ENCODE peak calls at places on chromosomes 1 and 21, in five cellular contexts. Z, U, O, B and M are unnamed samples. For H3K79me2 and H3K4me1, the result is how much of the 10 kb centered on the place peaks cover.

GRCh38 chr1:182816863-182817262 is 22.3 kb upstream of the DHX9 start:
- DNase-seq in Z (no peak), U (no peak), O (no peak), B (no peak), M (no peak)

GRCh38 chr1:234768569-234769283 is 158.7 kb upstream of the IRF2BP2 start:
- DNase-seq in O (no peak), Z (no peak), B (peak), U (no peak), M (no peak)

GRCh38 chr1:223037845-223038244 is 105.2 kb downstream of the TLR5 start:
- DNase-seq in Z (no peak), O (no peak), U (no peak), B (no peak), M (no peak)

GRCh38 chr1:220119043-220119512 is 25.1 kb downstream of the IARS2 start:
- DNase-seq in Z (no peak), B (peak), O (no peak), U (no peak), M (no peak)

GRCh38 chr1:114610546-114611245 is 29.3 kb upstream of the BCAS2 start:
- DNase-seq in U (no peak), B (no peak), O (peak), Z (no peak), M (peak)

GRCh38 chr1:194940336-194940735 is 1667.9 kb downstream of the KCNT2 start:
- DNase-seq in O (no peak), B (no peak), Z (no peak), U (no peak), M (no peak)

GRCh38 chr1:2276803-2277580 is 48.9 kb downstream of the SKI start:
- DNase-seq in B (no peak), O (peak), U (no peak), Z (no peak), M (no peak)

GRCh38 chr21:17488620-17489019 is 24.2 kb upstream of the CXADR start:
- DNase-seq in U (no peak), B (no peak), Z (no peak), O (no peak), M (no peak)

GRCh38 chr1:234550341-234551031 is 59.5 kb downstream of the IRF2BP2 start:
- DNase-seq in O (no peak), U (no peak), B (no peak), Z (no peak), M (no peak)

GRCh38 chr1:182833271-182833670 is 5.9 kb upstream of the DHX9 start:
- DNase-seq in U (no peak), O (peak), B (no peak), Z (no peak), M (no peak)

GRCh38 chr1:155499953-155500621 is 62.5 kb downstream of the ASH1L start:
- DNase-seq in Z (peak), U (peak), O (peak), B (peak), M (no peak)

GRCh38 chr1:167763525-167764220 is 41.9 kb downstream of the MPZL1 start:
- DNase-seq in B (no peak), Z (no peak), O (no peak), U (no peak), M (peak)

GRCh38 chr1:58116284-58116683 is 430.2 kb downstream of the OMA1 start:
- DNase-seq in Z (peak), B (no peak), O (peak), U (no peak), M (no peak)

GRCh38 chr1:154453577-154454352 is 48.3 kb upstream of the TDRD10 start:
- DNase-seq in Z (no peak), B (no peak), U (no peak), O (peak), M (no peak)

GRCh38 chr1:36157115-36157903 is 1.3 kb downstream of the MAP7D1 start:
- DNase-seq in U (no peak), Z (peak), B (no peak), O (peak), M (no peak)

GRCh38 chr1:111082421-111083192 is 57.3 kb downstream of the DRAM2 start:
- DNase-seq in O (peak), B (no peak), U (peak), Z (no peak), M (no peak)

GRCh38 chr1:192862271-192862670 is 53.4 kb downstream of the RGS2 start:
- DNase-seq in O (no peak), B (no peak), U (no peak), Z (no peak), M (no peak)

GRCh38 chr1:43541721-43542401 is 11.2 kb downstream of the PTPRF start:
- DNase-seq in U (no peak), B (peak), O (peak), Z (no peak), M (no peak)

GRCh38 chr1:26038477-26038876 is 7.4 kb downstream of the SLC30A2 start:
- DNase-seq in U (no peak), Z (no peak), B (no peak), O (no peak), M (no peak)

GRCh38 chr1:78441921-78442320 is 48.9 kb upstream of the PTGFR start:
- DNase-seq in B (no peak), Z (no peak), O (peak), U (no peak), M (no peak)

GRCh38 chr1:37999434-38000232 is 5.7 kb downstream of the FHL3 start:
- DNase-seq in U (no peak), O (peak), B (peak), Z (peak), M (no peak)

GRCh38 chr1:2468041-2468472 is 8.0 kb upstream of the PLCH2 start:
- DNase-seq in O (peak), B (peak), Z (peak), U (no peak), M (no peak)

GRCh38 chr21:42513985-42514882 is 582 bp downstream of the SLC37A1 start:
- DNase-seq in B (peak), O (peak), U (no peak), Z (peak), M (no peak)

GRCh38 chr1:46533179-46533864 is 18.1 kb downstream of the KNCN start:
- DNase-seq in B (peak), Z (peak), O (peak), U (no peak), M (no peak)

GRCh38 chr1:22627331-22627730 is 9.1 kb upstream of the C1QA start:
- DNase-seq in Z (no peak), U (no peak), B (no peak), O (no peak), M (no peak)

GRCh38 chr1:231684333-231685244 is 58.0 kb downstream of the DISC1 start:
- DNase-seq in O (no peak), B (no peak), U (no peak), Z (no peak), M (no peak)

GRCh38 chr1:78833491-78833890 is 173.0 kb downstream of the ADGRL4 start:
- DNase-seq in B (no peak), O (peak), Z (no peak), U (no peak), M (peak)

GRCh38 chr1:33758698-33759097 is 105.2 kb upstream of the HMGB4 start:
- DNase-seq in O (peak), U (no peak), B (no peak), Z (no peak), M (no peak)

GRCh38 chr1:230067441-230067870 is 418 bp downstream of the GALNT2 start:
- DNase-seq in U (no peak), Z (peak), O (peak), B (no peak), M (no peak)

GRCh38 chr1:63731117-63732043 is 42.4 kb upstream of the ROR1 start:
- DNase-seq in O (peak), B (peak), Z (peak), U (no peak), M (peak)

GRCh38 chr1:43493661-43494450 is 36.8 kb upstream of the PTPRF start:
- DNase-seq in B (no peak), Z (peak), O (no peak), U (no peak), M (no peak)

GRCh38 chr1:9293512-9294439 is 1.1 kb downstream of the SPSB1 start:
- DNase-seq in B (peak), U (no peak), Z (peak), O (peak), M (no peak)

GRCh38 chr1:32413507-32414185 is 19.4 kb upstream of the BSDC1 start:
- DNase-seq in B (peak), U (peak), Z (peak), O (peak), M (no peak)

GRCh38 chr1:65310078-65310587 is 790 bp downstream of the DNAJC6 start:
- DNase-seq in B (no peak), U (no peak), O (no peak), Z (peak), M (no peak)

GRCh38 chr21:38148046-38148445 is 108.7 kb upstream of the KCNJ15 start:
- DNase-seq in U (no peak), O (no peak), B (no peak), Z (no peak), M (no peak)

GRCh38 chr1:239765163-239765562 is 326.5 kb upstream of the FMN2 start:
- DNase-seq in B (no peak), U (no peak), Z (peak), O (no peak), M (no peak)

GRCh38 chr1:41383094-41383852 is 22.0 kb downstream of the FOXO6 start:
- DNase-seq in B (no peak), O (peak), Z (peak), U (no peak), M (no peak)

DNA sequence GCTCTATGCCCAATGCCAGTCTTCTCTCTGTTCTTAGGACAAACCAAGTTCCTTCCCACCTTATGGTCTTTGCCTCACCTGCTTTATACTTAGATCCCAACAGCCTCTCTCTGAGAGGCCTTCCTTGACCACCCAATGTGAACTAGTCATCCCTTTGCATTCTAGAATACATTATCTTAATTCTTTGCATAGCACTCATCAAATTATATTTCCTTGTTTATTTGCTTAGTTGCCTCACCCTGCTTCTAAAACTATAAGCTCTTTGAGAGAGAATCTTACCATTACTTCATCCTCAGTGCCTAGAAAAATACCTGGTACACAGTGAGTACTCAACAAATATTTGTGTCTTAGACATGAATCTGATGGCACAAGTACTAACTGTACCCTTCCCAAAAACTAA is 8.0 kb downstream of the PIGP start:
- DNase-seq in U (no peak), Z (no peak), O (no peak), B (no peak), M (no peak)
- H3K27ac ChIP-seq in U (no peak), Z (no peak), O (no peak), B (no peak), M (no peak)

GRCh38 chr1:70063861-70064260 is 141.5 kb downstream of the LRRC40 start:
- DNase-seq in B (no peak), U (no peak), Z (no peak), O (no peak), M (no peak)
- H3K79me2 ChIP-seq in B (under half), U (under half), Z (under half), O (under half), M (under half)

DNA sequence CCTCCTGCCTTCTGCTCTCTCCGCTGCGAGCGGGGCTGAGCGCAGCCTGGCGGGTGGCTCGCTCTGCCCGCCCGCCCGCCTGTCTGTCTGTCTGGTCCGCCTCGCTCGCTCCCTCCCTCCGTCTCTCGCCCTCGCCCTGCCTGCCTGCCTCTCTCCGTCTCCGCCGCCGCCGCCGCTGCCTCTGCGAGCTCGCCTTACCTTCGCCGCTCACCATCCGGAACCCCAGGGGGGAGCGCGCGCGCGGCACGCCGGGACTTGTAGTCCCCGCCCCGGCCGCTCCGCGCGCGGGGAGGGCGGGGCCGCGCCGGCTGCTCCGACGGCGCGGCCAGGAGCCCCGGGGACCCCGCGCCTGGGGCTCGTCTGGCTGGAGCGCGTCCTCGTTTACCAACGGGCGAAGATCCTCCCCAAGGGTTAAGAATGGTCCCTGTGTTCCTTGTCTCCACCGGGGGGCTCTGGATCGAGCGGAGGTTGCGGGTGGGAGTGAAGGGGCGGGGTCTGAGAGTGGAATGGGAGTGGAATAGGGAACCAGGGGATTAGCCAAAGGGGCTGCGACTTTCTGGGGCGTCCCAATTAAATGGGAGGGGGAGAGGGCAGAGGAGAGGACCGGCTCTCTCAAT is at the start of gene AHDC1:
- DNase-seq in Z (peak), O (peak), B (peak), U (no peak), M (no peak)
- H3K4me1 ChIP-seq in Z (half or more), O (under half), B (half or more), U (under half), M (under half)

GRCh38 chr1:88985692-88986091 is 6.7 kb downstream of the KYAT3 start:
- DNase-seq in B (no peak), O (no peak), U (no peak), Z (no peak), M (no peak)

GRCh38 chr1:88982055-88982454 is 10.4 kb downstream of the KYAT3 start:
- DNase-seq in U (no peak), B (no peak), O (peak), Z (no peak), M (no peak)

GRCh38 chr1:88985033-88985432 is 7.4 kb downstream of the KYAT3 start:
- DNase-seq in O (peak), U (no peak), Z (no peak), B (peak), M (peak)

GRCh38 chr1:88984553-88984945 is 7.9 kb downstream of the KYAT3 start:
- DNase-seq in Z (no peak), O (peak), B (no peak), U (no peak), M (no peak)

DNA sequence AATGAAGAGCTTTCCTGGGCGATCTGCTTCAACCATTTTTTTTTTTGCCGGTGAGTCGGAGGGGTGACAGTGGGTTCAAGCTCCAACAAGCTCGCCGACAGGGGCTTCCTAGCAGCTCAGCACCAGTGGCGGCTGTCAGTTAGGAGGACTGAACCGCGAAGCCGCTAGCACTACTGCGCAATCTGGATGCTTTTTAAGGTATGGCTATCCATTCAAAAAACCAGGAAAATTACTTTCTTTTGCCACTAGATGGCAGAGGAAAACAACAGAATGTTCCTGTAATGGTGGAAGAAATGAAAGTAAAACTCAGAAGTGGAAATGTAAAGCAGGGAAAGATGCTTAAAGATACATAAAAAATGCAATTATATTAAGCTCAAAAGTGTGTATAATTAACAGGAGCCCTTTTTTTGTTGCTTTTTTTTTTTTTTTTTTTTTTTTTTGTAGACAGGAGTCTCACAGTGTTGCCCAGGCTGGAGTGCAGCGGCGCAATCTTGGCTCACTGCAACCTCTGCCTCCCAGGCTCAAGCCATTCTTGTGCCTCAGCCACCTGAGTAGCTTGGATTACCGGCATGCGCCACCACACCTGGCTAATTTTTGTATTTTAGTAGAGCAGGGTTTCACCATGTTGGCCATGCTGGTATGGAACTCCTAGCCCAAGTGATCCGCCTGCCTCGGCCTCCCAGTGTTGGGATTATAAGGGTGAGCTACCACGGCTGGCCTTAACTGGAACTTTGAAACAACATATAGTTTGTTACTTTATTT is 8.5 kb downstream of the KYAT3 start:
- DNase-seq in Z (peak), O (peak), B (peak), U (no peak), M (no peak)
- H3K27ac ChIP-seq in Z (peak), O (peak), B (peak), U (peak), M (peak)

DNA sequence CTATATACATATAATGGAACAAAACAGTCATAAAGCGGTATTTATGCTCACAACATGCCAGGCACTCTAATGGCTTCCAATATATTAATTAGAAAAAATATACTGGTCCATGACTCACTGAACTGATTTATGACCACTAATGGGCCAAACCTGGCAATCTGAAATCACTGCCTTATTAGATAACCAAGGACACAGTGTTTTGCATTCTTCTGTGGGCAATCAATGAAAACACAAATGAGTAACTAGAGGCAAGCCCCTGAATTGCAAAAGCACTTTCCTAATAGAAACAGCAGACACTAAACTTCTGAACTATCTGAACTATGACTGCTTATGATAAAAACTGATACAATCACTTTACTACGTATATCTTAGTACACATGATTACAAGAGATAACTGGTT is 3.5 kb downstream of the GCLM start:
- DNase-seq in Z (no peak), O (peak), B (no peak), U (no peak), M (no peak)
- H3K79me2 ChIP-seq in Z (half or more), O (half or more), B (under half), U (under half), M (half or more)

DNA sequence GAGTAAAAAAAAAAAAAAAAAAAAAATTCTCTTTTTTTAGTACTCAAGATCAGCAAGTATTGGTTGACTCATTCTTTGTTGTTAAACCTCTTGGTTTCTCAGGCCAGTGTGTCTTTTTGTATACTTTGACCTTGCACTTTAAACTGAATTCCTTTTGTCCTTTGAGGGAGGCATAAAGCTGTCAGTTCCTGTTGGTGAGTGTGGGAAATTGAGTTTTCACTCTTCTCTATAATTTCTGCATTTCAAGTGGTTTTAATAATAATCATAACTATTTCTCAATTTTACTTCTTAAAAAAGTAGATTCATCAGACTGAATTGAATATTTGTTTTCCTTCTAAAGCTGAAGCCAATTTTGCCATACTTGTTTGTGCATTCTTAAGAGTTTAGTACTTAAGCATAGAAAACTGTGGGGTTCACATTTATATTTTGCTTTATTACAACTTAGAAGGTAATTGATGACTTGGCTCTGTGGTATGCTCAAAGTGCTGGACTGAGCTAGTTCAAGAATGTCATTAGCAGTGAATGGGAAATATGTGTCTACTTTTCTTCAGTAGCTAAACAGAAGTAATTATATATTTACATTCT is 43.4 kb downstream of the ITSN1 start:
- DNase-seq in B (no peak), U (no peak), O (peak), Z (peak), M (no peak)
- H3K4me1 ChIP-seq in B (under half), U (under half), O (half or more), Z (under half), M (under half)

DNA sequence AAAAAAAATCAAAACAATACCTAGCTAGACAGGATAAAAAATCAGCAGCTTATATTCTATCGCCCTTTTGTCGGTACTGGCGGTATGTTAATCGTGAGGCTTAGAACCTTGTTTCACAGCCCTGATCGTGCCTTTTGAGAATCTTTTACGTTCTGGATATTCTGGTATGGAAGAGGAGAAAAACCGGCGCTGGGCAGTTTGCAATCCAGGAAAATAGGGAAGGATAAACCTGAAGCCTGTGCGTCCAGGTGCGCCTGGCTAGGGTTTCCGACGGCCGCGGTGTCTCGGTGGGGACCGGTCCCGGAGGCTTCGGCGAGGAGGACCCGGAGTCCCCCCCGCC is 276 bp upstream of the SYPL2 start:
- DNase-seq in Z (no peak), B (no peak), U (no peak), O (peak), M (no peak)
- H3K27ac ChIP-seq in Z (no peak), B (no peak), U (no peak), O (no peak), M (no peak)